ENCODE peak calls at places on chromosome 6, in nine cellular contexts. One of them, this sample, is unnamed.

GRCh38 chr6:5305968-5306626 is 44.8 kb downstream of the FARS2 start:
- DNase-seq in CD4-positive, CD25-positive, alpha-beta regulatory T cell: no peak
- DNase-seq in adrenal gland: no peak
- DNase-seq in OCI-LY7: no peak
- DNase-seq in heart left ventricle: no peak
- DNase-seq in AG04450: no peak
- DNase-seq in neural progenitor cell: no peak
- DNase-seq in colonic mucosa: no peak
- DNase-seq in CD8-positive, alpha-beta memory T cell: no peak
- DNase-seq in this sample: no peak

GRCh38 chr6:107634147-107635057 is 144.5 kb downstream of the SOBP start:
- DNase-seq in AG04450: no peak
- DNase-seq in CD4-positive, CD25-positive, alpha-beta regulatory T cell: no peak
- DNase-seq in heart left ventricle: peak
- DNase-seq in colonic mucosa: no peak
- DNase-seq in adrenal gland: no peak
- DNase-seq in CD8-positive, alpha-beta memory T cell: peak
- DNase-seq in neural progenitor cell: no peak
- DNase-seq in OCI-LY7: no peak
- DNase-seq in this sample: no peak

GRCh38 chr6:157223021-157223430 is 100.3 kb downstream of the TMEM242 start:
- DNase-seq in colonic mucosa: no peak
- DNase-seq in neural progenitor cell: no peak
- DNase-seq in heart left ventricle: peak
- DNase-seq in OCI-LY7: peak
- DNase-seq in adrenal gland: no peak
- DNase-seq in CD4-positive, CD25-positive, alpha-beta regulatory T cell: no peak
- DNase-seq in CD8-positive, alpha-beta memory T cell: no peak
- DNase-seq in AG04450: no peak
- DNase-seq in this sample: no peak

GRCh38 chr6:103177800-103178199 is 1681.9 kb downstream of the HACE1 start:
- DNase-seq in OCI-LY7: no peak
- DNase-seq in CD8-positive, alpha-beta memory T cell: no peak
- DNase-seq in heart left ventricle: no peak
- DNase-seq in colonic mucosa: no peak
- DNase-seq in neural progenitor cell: no peak
- DNase-seq in adrenal gland: no peak
- DNase-seq in CD4-positive, CD25-positive, alpha-beta regulatory T cell: no peak
- DNase-seq in AG04450: no peak
- DNase-seq in this sample: no peak

GRCh38 chr6:470051-470900 is 78.7 kb downstream of the IRF4 start:
- DNase-seq in neural progenitor cell: no peak
- DNase-seq in OCI-LY7: no peak
- DNase-seq in CD8-positive, alpha-beta memory T cell: no peak
- DNase-seq in heart left ventricle: no peak
- DNase-seq in AG04450: no peak
- DNase-seq in adrenal gland: no peak
- DNase-seq in colonic mucosa: no peak
- DNase-seq in CD4-positive, CD25-positive, alpha-beta regulatory T cell: no peak
- DNase-seq in this sample: no peak

GRCh38 chr6:157714153-157714490 is 108.9 kb upstream of the SNX9 start:
- DNase-seq in colonic mucosa: no peak
- DNase-seq in heart left ventricle: no peak
- DNase-seq in adrenal gland: no peak
- DNase-seq in AG04450: no peak
- DNase-seq in neural progenitor cell: no peak
- DNase-seq in CD8-positive, alpha-beta memory T cell: no peak
- DNase-seq in CD4-positive, CD25-positive, alpha-beta regulatory T cell: no peak
- DNase-seq in OCI-LY7: no peak
- DNase-seq in this sample: no peak

GRCh38 chr6:79702701-79703100 is 71.6 kb downstream of the SH3BGRL2 start:
- DNase-seq in OCI-LY7: no peak
- DNase-seq in heart left ventricle: no peak
- DNase-seq in AG04450: no peak
- DNase-seq in CD4-positive, CD25-positive, alpha-beta regulatory T cell: no peak
- DNase-seq in adrenal gland: no peak
- DNase-seq in CD8-positive, alpha-beta memory T cell: peak
- DNase-seq in colonic mucosa: no peak
- DNase-seq in neural progenitor cell: no peak
- DNase-seq in this sample: peak

GRCh38 chr6:137653698-137654059 is 159.5 kb upstream of the OLIG3 start:
- DNase-seq in CD8-positive, alpha-beta memory T cell: no peak
- DNase-seq in adrenal gland: no peak
- DNase-seq in neural progenitor cell: no peak
- DNase-seq in colonic mucosa: no peak
- DNase-seq in CD4-positive, CD25-positive, alpha-beta regulatory T cell: no peak
- DNase-seq in heart left ventricle: no peak
- DNase-seq in OCI-LY7: no peak
- DNase-seq in AG04450: no peak
- DNase-seq in this sample: no peak

GRCh38 chr6:14655990-14656640 is 538.5 kb downstream of the CD83 start:
- DNase-seq in OCI-LY7: peak
- DNase-seq in AG04450: no peak
- DNase-seq in adrenal gland: no peak
- DNase-seq in CD4-positive, CD25-positive, alpha-beta regulatory T cell: no peak
- DNase-seq in colonic mucosa: no peak
- DNase-seq in heart left ventricle: no peak
- DNase-seq in CD8-positive, alpha-beta memory T cell: no peak
- DNase-seq in neural progenitor cell: no peak
- DNase-seq in this sample: no peak

GRCh38 chr6:45477278-45477677 is 99.5 kb upstream of the SUPT3H start:
- DNase-seq in colonic mucosa: no peak
- DNase-seq in AG04450: no peak
- DNase-seq in neural progenitor cell: no peak
- DNase-seq in OCI-LY7: no peak
- DNase-seq in CD4-positive, CD25-positive, alpha-beta regulatory T cell: no peak
- DNase-seq in adrenal gland: no peak
- DNase-seq in heart left ventricle: no peak
- DNase-seq in CD8-positive, alpha-beta memory T cell: no peak
- DNase-seq in this sample: no peak

GRCh38 chr6:38269773-38270172 is 370.0 kb downstream of the BTBD9 start:
- DNase-seq in OCI-LY7: no peak
- DNase-seq in CD4-positive, CD25-positive, alpha-beta regulatory T cell: no peak
- DNase-seq in heart left ventricle: no peak
- DNase-seq in CD8-positive, alpha-beta memory T cell: no peak
- DNase-seq in neural progenitor cell: no peak
- DNase-seq in AG04450: no peak
- DNase-seq in adrenal gland: no peak
- DNase-seq in colonic mucosa: no peak
- DNase-seq in this sample: no peak

GRCh38 chr6:170440437-170440836 is 112.7 kb downstream of the PSMB1 start:
- DNase-seq in AG04450: no peak
- DNase-seq in neural progenitor cell: no peak
- DNase-seq in adrenal gland: no peak
- DNase-seq in OCI-LY7: no peak
- DNase-seq in CD8-positive, alpha-beta memory T cell: no peak
- DNase-seq in CD4-positive, CD25-positive, alpha-beta regulatory T cell: no peak
- DNase-seq in colonic mucosa: no peak
- DNase-seq in heart left ventricle: no peak
- DNase-seq in this sample: no peak

GRCh38 chr6:12748815-12749521 is 32.4 kb downstream of the PHACTR1 start:
- DNase-seq in neural progenitor cell: peak
- DNase-seq in heart left ventricle: no peak
- DNase-seq in CD8-positive, alpha-beta memory T cell: no peak
- DNase-seq in colonic mucosa: no peak
- DNase-seq in OCI-LY7: no peak
- DNase-seq in AG04450: no peak
- DNase-seq in adrenal gland: no peak
- DNase-seq in CD4-positive, CD25-positive, alpha-beta regulatory T cell: no peak
- DNase-seq in this sample: no peak

GRCh38 chr6:80440496-80441160 is 334.2 kb downstream of the BCKDHB start:
- DNase-seq in AG04450: no peak
- DNase-seq in adrenal gland: no peak
- DNase-seq in heart left ventricle: no peak
- DNase-seq in OCI-LY7: no peak
- DNase-seq in colonic mucosa: peak
- DNase-seq in neural progenitor cell: no peak
- DNase-seq in CD8-positive, alpha-beta memory T cell: no peak
- DNase-seq in CD4-positive, CD25-positive, alpha-beta regulatory T cell: no peak
- DNase-seq in this sample: no peak

DNA sequence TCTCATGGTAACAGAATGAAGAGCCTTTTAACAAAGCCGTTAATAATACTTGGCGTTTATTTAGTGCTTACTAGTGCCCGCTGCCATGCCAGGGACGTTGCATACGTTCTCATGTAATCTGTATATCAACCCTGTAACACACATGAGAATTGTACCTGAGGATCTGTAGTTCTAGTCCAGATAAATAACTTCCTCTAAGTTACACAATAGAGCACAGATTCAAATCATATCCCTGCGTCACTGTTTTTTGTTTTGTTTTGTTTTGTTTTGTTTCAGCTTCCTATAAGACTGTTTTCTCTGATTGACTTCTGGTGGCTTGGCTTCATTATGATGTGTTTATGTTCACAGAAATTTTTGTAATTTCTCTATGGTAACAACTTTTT is 553 bp downstream of the ZSCAN16 start:
- DNase-seq in CD8-positive, alpha-beta memory T cell: peak
- DNase-seq in neural progenitor cell: no peak
- DNase-seq in CD4-positive, CD25-positive, alpha-beta regulatory T cell: no peak
- DNase-seq in colonic mucosa: no peak
- DNase-seq in heart left ventricle: no peak
- DNase-seq in AG04450: no peak
- DNase-seq in adrenal gland: no peak
- DNase-seq in OCI-LY7: peak
- DNase-seq in this sample: no peak
- H3K27ac ChIP-seq in CD8-positive, alpha-beta memory T cell: peak
- H3K27ac ChIP-seq in neural progenitor cell: no peak
- H3K27ac ChIP-seq in CD4-positive, CD25-positive, alpha-beta regulatory T cell: peak
- H3K27ac ChIP-seq in colonic mucosa: peak
- H3K27ac ChIP-seq in heart left ventricle: peak
- H3K27ac ChIP-seq in AG04450: no peak
- H3K27ac ChIP-seq in adrenal gland: no peak
- H3K27ac ChIP-seq in OCI-LY7: peak
- H3K27ac ChIP-seq in this sample: peak

DNA sequence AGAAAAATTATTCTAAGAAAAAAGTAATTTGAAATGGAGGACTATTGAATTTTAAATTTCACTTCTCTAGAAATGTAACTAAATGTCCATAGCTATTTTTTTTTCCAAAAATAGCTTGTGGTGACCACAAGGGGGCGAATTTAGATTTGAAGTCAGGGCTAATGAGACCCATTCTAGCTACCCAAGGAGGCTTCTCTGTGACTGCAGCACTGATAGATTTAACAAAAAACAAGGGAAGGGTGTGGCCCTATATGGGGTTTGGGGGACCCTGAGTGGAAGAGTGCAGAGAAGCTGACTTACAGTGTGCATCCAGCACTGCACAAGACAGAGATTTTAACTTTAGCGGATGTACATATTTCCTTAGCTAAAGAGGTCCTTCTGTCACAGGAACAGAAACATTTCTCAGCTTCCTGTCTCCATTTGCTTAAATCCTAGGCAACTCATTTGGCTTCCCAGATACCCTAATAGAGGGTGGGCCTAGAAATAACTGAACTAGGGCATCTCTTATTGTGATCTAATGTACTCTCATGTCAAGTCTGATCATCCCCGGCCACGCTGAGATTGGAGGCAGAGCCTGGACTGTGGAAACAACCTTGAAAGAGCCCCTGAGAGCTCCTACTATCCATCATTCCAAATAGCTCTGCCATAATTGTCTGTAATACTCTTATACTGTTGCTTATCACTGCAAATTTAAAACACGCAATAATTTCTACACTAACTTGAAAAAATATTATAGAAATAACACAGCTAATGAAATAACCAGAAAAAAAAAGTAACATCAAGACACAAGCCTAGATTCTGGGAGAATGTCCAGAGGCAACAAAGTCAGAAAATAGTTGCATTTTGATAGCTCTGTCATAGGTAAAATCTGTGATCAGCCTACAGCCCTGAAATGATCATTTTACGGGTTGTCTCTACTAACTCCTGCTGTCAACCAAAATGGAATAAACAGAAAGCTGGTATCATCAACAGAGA is 93.6 kb downstream of the SNAP91 start:
- DNase-seq in heart left ventricle: no peak
- DNase-seq in CD4-positive, CD25-positive, alpha-beta regulatory T cell: no peak
- DNase-seq in neural progenitor cell: peak
- DNase-seq in adrenal gland: no peak
- DNase-seq in OCI-LY7: peak
- DNase-seq in CD8-positive, alpha-beta memory T cell: peak
- DNase-seq in AG04450: peak
- DNase-seq in colonic mucosa: no peak
- DNase-seq in this sample: no peak
- H3K27ac ChIP-seq in heart left ventricle: no peak
- H3K27ac ChIP-seq in CD4-positive, CD25-positive, alpha-beta regulatory T cell: no peak
- H3K27ac ChIP-seq in neural progenitor cell: no peak
- H3K27ac ChIP-seq in adrenal gland: no peak
- H3K27ac ChIP-seq in OCI-LY7: no peak
- H3K27ac ChIP-seq in CD8-positive, alpha-beta memory T cell: no peak
- H3K27ac ChIP-seq in AG04450: no peak
- H3K27ac ChIP-seq in colonic mucosa: no peak
- H3K27ac ChIP-seq in this sample: no peak

GRCh38 chr6:149890629-149891045 is 7.3 kb downstream of the RAET1E start:
- DNase-seq in colonic mucosa: no peak
- DNase-seq in CD4-positive, CD25-positive, alpha-beta regulatory T cell: no peak
- DNase-seq in neural progenitor cell: no peak
- DNase-seq in heart left ventricle: no peak
- DNase-seq in OCI-LY7: no peak
- DNase-seq in adrenal gland: no peak
- DNase-seq in AG04450: no peak
- DNase-seq in CD8-positive, alpha-beta memory T cell: no peak
- DNase-seq in this sample: no peak
- H3K27ac ChIP-seq in colonic mucosa: no peak
- H3K27ac ChIP-seq in CD4-positive, CD25-positive, alpha-beta regulatory T cell: no peak
- H3K27ac ChIP-seq in neural progenitor cell: no peak
- H3K27ac ChIP-seq in heart left ventricle: no peak
- H3K27ac ChIP-seq in OCI-LY7: no peak
- H3K27ac ChIP-seq in adrenal gland: no peak
- H3K27ac ChIP-seq in AG04450: no peak
- H3K27ac ChIP-seq in CD8-positive, alpha-beta memory T cell: no peak
- H3K27ac ChIP-seq in this sample: no peak

DNA sequence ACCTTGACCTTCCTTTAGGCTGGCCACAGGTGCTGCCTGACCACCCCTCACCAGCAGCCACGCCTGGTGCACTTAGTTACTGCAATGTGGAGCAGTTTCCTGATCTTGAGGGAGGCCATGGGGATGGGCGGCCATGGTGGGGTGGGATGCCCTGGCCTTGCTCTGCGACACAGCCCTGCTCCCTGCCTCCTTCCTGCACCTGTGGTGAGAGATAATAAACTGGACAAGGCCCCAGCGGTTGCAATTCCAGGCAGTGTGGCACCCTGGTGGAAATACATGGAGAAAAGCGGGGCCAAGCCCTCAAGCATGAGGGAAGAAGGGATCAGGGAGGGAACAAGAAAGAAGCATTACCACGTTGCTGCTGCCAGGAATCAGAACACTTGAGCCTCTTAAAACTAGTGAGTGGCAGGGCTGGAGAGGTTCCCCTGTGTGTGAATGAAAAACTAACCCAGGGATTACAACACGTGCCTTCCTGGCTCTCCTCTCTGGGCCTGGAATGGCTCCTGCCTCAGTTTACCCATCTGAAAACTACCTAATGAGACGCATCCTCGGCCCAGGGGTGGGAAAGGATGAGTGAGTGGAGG is 213.2 kb downstream of the LY86 start:
- DNase-seq in neural progenitor cell: no peak
- DNase-seq in OCI-LY7: no peak
- DNase-seq in AG04450: no peak
- DNase-seq in heart left ventricle: no peak
- DNase-seq in CD4-positive, CD25-positive, alpha-beta regulatory T cell: no peak
- DNase-seq in CD8-positive, alpha-beta memory T cell: no peak
- DNase-seq in adrenal gland: no peak
- DNase-seq in colonic mucosa: peak
- DNase-seq in this sample: no peak
- H3K27ac ChIP-seq in neural progenitor cell: no peak
- H3K27ac ChIP-seq in OCI-LY7: no peak
- H3K27ac ChIP-seq in AG04450: no peak
- H3K27ac ChIP-seq in heart left ventricle: no peak
- H3K27ac ChIP-seq in CD4-positive, CD25-positive, alpha-beta regulatory T cell: no peak
- H3K27ac ChIP-seq in CD8-positive, alpha-beta memory T cell: no peak
- H3K27ac ChIP-seq in adrenal gland: no peak
- H3K27ac ChIP-seq in colonic mucosa: no peak
- H3K27ac ChIP-seq in this sample: no peak